ENCODE peak calls at places on chromosome 19, in six cellular contexts. A, D, G, M, U and N are unnamed samples.

GRCh38 chr19:43318203-43318602 is 35.3 kb upstream of the CD177 start:
- DNase-seq in A (no peak), D (no peak), G (no peak), M (no peak), U (no peak), N (no peak)

GRCh38 chr19:6739390-6739883 is at the start of gene TRIP10:
- DNase-seq in A (peak), D (peak), G (peak), M (peak), U (no peak), N (peak)

GRCh38 chr19:796692-797527 is at the start of gene PTBP1:
- DNase-seq in A (peak), D (peak), G (peak), M (peak), U (peak), N (peak)

GRCh38 chr19:38411041-38411712 is 8.3 kb downstream of the FAM98C start:
- DNase-seq in A (peak), D (no peak), G (no peak), M (no peak), U (no peak), N (no peak)

GRCh38 chr19:558770-559439 is 13.5 kb upstream of the BSG start:
- DNase-seq in A (no peak), D (peak), G (no peak), M (no peak), U (no peak), N (no peak)

GRCh38 chr19:13068064-13068807 is 34.4 kb downstream of the LYL1 start:
- DNase-seq in A (no peak), D (no peak), G (no peak), M (no peak), U (no peak), N (no peak)

GRCh38 chr19:31962565-31962996 is 382.8 kb upstream of the ZNF507 start:
- DNase-seq in A (no peak), D (peak), G (no peak), M (no peak), U (no peak), N (no peak)

GRCh38 chr19:4034048-4035017 is 26.8 kb downstream of the PIAS4 start:
- DNase-seq in A (no peak), D (no peak), G (no peak), M (no peak), U (no peak), N (no peak)

GRCh38 chr19:42254083-42254849 is 662 bp downstream of the ERF start:
- DNase-seq in A (peak), D (peak), G (peak), M (peak), U (no peak), N (peak)

GRCh38 chr19:28569132-28570114 is 643.5 kb downstream of the UQCRFS1 start:
- DNase-seq in A (no peak), D (no peak), G (no peak), M (no peak), U (no peak), N (no peak)

GRCh38 chr19:16714702-16715294 is 4.8 kb upstream of the NWD1 start:
- DNase-seq in A (peak), D (peak), G (peak), M (peak), U (peak), N (peak)

GRCh38 chr19:1854032-1854541 is 5.8 kb upstream of the REXO1 start:
- DNase-seq in A (no peak), D (no peak), G (no peak), M (no peak), U (no peak), N (no peak)

GRCh38 chr19:1853295-1854031 is 5.2 kb upstream of the REXO1 start:
- DNase-seq in A (peak), D (peak), G (peak), M (peak), U (peak), N (peak)

GRCh38 chr19:1852294-1852646 is 4.0 kb upstream of the REXO1 start:
- DNase-seq in A (no peak), D (no peak), G (no peak), M (no peak), U (no peak), N (no peak)

GRCh38 chr19:1851581-1852293 is 3.5 kb upstream of the REXO1 start:
- DNase-seq in A (no peak), D (no peak), G (no peak), M (no peak), U (no peak), N (no peak)

GRCh38 chr19:1852729-1853128 is 4.4 kb upstream of the REXO1 start:
- DNase-seq in A (no peak), D (no peak), G (no peak), M (no peak), U (no peak), N (no peak)
- H3K4me3 ChIP-seq in A (no peak), D (no peak), G (no peak), M (no peak), U (no peak), N (no peak)

GRCh38 chr19:56273563-56274117 is 1.1 kb downstream of the EDDM13 start:
- DNase-seq in A (no peak), D (no peak), G (no peak), M (no peak), U (no peak), N (peak)

GRCh38 chr19:56269348-56269747 is 3.2 kb upstream of the EDDM13 start:
- DNase-seq in A (no peak), D (no peak), G (no peak), M (no peak), U (no peak), N (no peak)

GRCh38 chr19:56271096-56271495 is 1.5 kb upstream of the EDDM13 start:
- DNase-seq in A (no peak), D (no peak), G (peak), M (no peak), U (no peak), N (no peak)

GRCh38 chr19:56270676-56271075 is 1.9 kb upstream of the EDDM13 start:
- DNase-seq in A (no peak), D (no peak), G (peak), M (no peak), U (no peak), N (no peak)

GRCh38 chr19:56272448-56272847 is at the start of gene EDDM13:
- DNase-seq in A (no peak), D (no peak), G (no peak), M (no peak), U (no peak), N (peak)
- TF ChIP-seq MYC in A (no peak), D (no peak), G (no peak), M (no peak), U (no peak), N (no peak)

DNA sequence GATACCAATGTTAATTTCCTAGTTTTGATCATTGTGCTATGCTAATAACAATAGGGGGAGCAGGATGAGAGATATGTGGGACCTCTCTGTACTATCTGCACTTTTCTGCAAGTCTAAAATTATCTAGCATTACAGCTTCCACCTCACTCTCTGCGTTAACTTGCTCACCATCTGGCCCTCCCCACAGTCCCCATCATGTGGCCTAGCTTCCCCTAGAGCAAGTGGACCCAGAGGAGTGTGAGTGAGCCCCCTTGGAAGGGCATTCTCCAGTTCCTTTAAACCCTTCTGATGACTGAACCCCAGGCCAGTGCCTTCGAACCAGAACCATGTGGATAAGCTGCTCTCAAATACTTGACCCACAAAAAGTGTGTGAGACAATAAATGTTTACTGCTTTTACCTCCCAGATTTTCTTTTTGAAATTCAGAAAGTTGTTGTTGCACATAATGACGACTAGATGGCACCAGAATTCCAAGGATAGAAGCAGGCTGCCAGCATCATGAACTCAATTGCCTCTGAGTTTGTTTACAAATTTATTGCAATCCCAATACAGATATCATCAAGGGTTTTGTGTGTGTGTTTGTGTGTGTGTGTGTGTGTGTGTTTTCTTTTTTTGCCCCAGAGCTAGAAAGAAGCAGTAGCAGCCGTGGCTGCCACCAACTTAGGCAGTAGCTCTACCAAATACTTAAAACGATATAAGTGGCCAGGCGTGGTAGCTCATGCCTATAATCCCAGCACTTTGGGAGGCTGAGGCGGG is 49.0 kb upstream of the ZNF780A start:
- DNase-seq in A (peak), D (peak), G (peak), M (peak), U (no peak), N (peak)
- TF ChIP-seq POLR2A in A (no peak), D (no peak), G (no peak), M (no peak), U (no peak), N (no peak)

GRCh38 chr19:17751103-17751911 is at the start of gene FCHO1:
- DNase-seq in A (no peak), D (peak), G (peak), M (peak), U (peak), N (no peak)
- H3K4me3 ChIP-seq in A (no peak), D (peak), G (peak), M (peak), U (peak), N (no peak)

GRCh38 chr19:14369399-14370168 is 11.7 kb upstream of the ADGRE5 start:
- DNase-seq in A (no peak), D (no peak), G (peak), M (peak), U (no peak), N (no peak)
- TF ChIP-seq MYC in A (no peak), D (no peak), G (no peak), M (no peak), U (no peak), N (no peak)

DNA sequence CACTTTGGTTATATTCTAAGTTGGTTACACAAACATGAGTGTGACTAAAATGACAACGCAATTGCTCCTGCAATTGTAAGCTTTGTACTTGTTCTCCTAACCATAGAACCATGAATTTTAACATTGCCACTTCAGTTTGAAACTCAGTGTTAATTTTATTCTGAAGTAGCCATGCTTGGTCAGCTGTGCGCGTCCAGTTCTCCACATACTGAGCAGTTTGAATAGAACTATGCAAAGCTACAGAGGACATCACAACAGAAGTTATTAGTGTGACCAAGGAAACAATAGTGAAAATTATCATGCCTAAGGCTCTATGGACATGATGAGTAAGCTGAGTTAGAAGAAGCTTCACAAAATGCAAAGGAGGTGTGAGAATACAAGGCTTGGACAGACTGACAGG is 19.6 kb upstream of the ZNF100 start:
- DNase-seq in A (no peak), D (no peak), G (no peak), M (no peak), U (no peak), N (no peak)
- TF ChIP-seq POLR2A in A (no peak), D (no peak), G (no peak), M (no peak), U (no peak), N (no peak)

DNA sequence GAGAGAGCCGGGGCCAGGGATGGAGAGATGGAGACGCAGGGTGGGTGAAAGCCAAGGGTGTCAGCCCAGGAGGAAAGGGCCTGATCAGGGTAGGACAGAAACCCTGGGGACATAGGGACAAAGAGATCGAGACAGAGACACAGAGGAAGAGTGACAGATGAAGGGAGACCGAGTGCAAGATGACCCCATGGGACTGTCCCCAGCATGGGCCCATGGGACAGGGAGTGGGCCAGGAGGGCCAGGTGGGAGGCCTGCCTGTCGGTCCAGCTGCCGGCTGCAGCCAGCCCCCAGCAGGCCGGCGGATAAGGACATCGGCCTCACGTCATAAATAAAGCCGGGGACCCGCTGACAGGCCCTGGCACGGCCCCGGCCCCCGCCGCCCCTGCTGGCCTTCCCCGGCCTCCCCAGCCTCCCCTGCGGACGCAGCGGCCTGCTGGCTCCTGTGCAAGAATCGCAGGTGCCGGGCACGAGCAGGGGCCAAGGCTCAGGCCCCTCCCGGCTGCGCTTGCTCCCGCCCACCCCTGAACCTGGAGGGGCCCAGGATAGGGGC is 6.3 kb downstream of the REX1BD start:
- DNase-seq in A (no peak), D (no peak), G (no peak), M (no peak), U (no peak), N (no peak)
- H3K4me3 ChIP-seq in A (peak), D (no peak), G (no peak), M (peak), U (peak), N (no peak)